ENCODE peak calls at places on chromosomes 6 and 20, in seven cellular contexts. H, A, P, J, C, K and R are unnamed samples.

GRCh38 chr20:49775229-49775693 is 37.4 kb upstream of the SLC9A8 start:
- DNase-seq in P (peak; percentile 74), J (peak; percentile 89), K (peak; percentile 86), C (peak; percentile 83), A (peak; percentile 69), H (peak; percentile 19), R (no peak)

GRCh38 chr20:63775096-63775978 is 35.8 kb downstream of the SLC2A4RG start:
- DNase-seq in C (peak; percentile 46), K (peak; percentile 53), H (peak; percentile 95), A (no peak), P (no peak), J (no peak), R (no peak)

GRCh38 chr6:19988555-19988954 is 151.4 kb downstream of the ID4 start:
- DNase-seq in H (peak; percentile 68), K (peak; percentile 36), J (peak; percentile 17), C (peak; percentile 17), A (peak; percentile 26), P (no peak), R (no peak)

GRCh38 chr6:134683783-134684765 is 265.8 kb downstream of the ALDH8A1 start:
- DNase-seq in J (no peak), H (no peak), C (peak; percentile 53), P (no peak), A (peak; percentile 49), K (peak; percentile 55), R (no peak)

GRCh38 chr20:52312131-52312729 is 120.7 kb upstream of the ZFP64 start:
- DNase-seq in K (peak; percentile 79), P (no peak), H (peak; percentile 76), J (peak; percentile 67), C (peak; percentile 53), A (peak; percentile 62), R (peak; percentile 7)

GRCh38 chr6:128139519-128139918 is 238.7 kb upstream of the THEMIS start:
- DNase-seq in C (peak; percentile 72), K (peak; percentile 58), A (peak; percentile 72), H (no peak), J (no peak), P (no peak), R (no peak)

GRCh38 chr20:51076841-51077543 is 54.1 kb upstream of the KCNG1 start:
- DNase-seq in P (no peak), K (no peak), C (no peak), A (no peak), H (no peak), J (no peak), R (no peak)

GRCh38 chr20:60857708-60858107 is 394.4 kb upstream of the CDH4 start:
- DNase-seq in K (peak; percentile 1), J (no peak), A (peak; percentile 34), H (no peak), P (no peak), C (peak; percentile 66), R (peak; percentile 4)

GRCh38 chr6:165653196-165653595 is 9.8 kb downstream of the PDE10A start:
- DNase-seq in C (peak; percentile 44), K (no peak), A (no peak), J (no peak), P (no peak), H (no peak), R (no peak)

GRCh38 chr6:134503542-134504281 is 185.8 kb upstream of the SGK1 start:
- DNase-seq in P (no peak), A (peak; percentile 88), J (no peak), H (no peak), K (peak; percentile 16), C (peak; percentile 39), R (no peak)

DNA sequence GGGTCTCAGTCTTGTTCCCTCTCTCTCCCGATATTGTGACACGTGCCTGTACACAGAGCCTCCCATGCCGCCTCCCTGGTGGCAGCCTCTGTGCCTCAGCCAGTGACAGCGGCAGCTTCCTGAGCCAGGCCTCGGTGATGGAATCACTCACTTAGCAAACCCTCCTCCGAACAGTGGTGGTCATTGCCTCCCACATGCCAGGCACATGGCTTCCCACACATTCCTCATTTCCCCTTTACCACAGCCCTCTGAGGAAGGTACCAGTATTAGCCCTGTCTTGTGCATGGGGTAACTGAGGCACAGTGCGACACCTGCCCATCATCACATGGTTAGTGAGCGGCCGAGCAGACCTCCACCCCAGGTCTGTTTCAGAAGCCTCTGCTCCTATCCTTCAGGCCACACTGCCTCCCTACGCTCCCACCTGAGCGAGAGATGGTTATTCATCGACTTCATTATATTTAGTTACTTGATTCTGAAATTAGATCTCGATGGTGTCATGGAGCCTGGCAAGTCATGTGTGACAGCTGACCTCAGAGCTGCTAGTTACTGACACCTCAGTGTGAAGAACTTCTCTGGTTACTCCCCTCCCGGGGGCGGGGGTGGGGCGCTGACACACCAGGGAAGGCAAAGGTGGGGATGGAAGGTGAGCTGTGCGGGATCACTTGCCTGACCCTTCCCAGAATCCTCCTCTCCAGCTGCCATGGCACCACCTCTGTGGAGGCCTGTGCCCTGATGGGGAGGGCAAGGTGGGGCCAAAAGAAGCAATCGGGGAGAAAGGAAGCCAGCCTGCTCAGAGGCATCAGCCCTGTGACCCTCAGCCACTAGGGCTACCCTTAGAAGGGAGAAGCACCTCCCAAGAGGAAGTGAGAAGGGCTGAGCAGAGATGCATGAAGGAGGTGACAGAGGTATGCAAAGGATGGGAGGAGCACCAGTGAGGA is 17.9 kb downstream of the MDGA1 start:
- DNase-seq in K (no peak), A (peak; percentile 51), J (no peak), P (no peak), C (no peak), H (no peak), R (no peak)
- TF ChIP-seq CTCF in K (no peak), A (no peak), J (no peak), P (no peak), C (no peak), H (no peak), R (no peak)

GRCh38 chr20:12775041-12775440 is 233.7 kb upstream of the SPTLC3 start:
- DNase-seq in H (no peak), C (no peak), P (no peak), J (no peak), K (no peak), A (no peak), R (no peak)
- TF ChIP-seq CTCF in H (no peak), C (no peak), P (no peak), J (no peak), K (no peak), A (no peak), R (no peak)

GRCh38 chr6:56757585-56757984 is 114.9 kb upstream of the DST start:
- DNase-seq in K (peak; percentile 87), A (peak; percentile 62), C (peak; percentile 58), J (peak; percentile 54), H (peak; percentile 55), P (no peak), R (no peak)
- TF ChIP-seq CTCF in K (peak; percentile 80), A (peak; percentile 71), C (peak; percentile 31), J (peak; percentile 60), H (peak; percentile 54), P (peak; percentile 57), R (peak; percentile 14)

DNA sequence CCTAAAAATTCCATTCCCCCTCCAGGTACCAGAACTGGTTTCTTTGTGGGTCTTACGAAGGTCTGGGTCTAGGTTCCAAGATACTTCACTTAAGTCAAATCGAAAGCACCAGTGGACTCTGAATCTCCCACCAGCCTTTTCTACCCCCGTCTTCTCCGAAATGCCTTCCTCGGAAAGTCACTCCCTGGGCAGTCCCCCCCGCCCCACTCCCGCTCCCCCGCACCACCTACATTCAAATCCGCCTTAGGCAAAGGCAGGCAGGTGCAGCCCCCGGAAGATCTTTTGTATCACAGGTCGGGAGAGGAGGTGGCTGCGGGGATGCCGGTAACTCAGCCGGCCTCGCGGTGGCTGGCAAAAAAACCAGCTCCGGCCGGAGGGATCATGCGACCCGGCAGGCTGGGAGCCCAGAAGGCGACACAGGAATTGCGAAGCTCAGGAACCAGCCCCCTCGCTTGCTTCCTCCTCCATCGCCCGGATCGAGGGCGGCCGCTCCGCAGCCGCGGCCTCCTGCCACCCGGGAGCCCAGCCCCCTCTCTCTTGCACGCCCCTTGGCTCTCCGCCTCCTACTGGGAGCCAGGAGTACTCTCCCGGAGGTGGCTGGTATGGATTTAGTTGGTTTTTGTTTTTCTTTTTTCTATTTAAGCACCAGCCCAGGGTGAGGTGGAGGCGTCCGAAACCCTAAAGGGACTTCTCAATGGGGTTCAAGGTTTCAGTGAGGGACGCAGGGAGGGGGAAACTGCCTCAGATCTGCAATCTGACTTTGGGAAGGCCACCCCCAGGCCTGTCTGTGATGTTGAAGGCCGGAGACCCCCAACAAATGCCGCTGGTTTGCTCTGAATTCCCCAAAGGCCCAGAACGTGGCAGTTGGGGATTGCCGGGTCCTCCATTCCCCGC is at the start of gene BCL2L1:
- DNase-seq in C (peak; percentile 79), A (peak; percentile 74), J (peak; percentile 96), K (peak; percentile 89), P (peak; percentile 88), H (peak; percentile 92), R (no peak)
- TF ChIP-seq CTCF in C (peak; percentile 80), A (peak; percentile 89), J (peak; percentile 94), K (peak; percentile 88), P (peak; percentile 67), H (peak; percentile 61), R (peak; percentile 83)

GRCh38 chr6:169287675-169288074 is 34.0 kb upstream of the THBS2 start:
- DNase-seq in P (no peak), H (no peak), C (no peak), K (no peak), A (no peak), J (no peak), R (no peak)
- TF ChIP-seq CTCF in P (no peak), H (no peak), C (no peak), K (peak; percentile 27), A (no peak), J (no peak), R (no peak)

GRCh38 chr6:6583836-6584235 is 4.7 kb upstream of the LY86 start:
- DNase-seq in J (no peak), K (no peak), C (no peak), H (no peak), A (no peak), P (no peak), R (no peak)

GRCh38 chr6:6582111-6582510 is 6.4 kb upstream of the LY86 start:
- DNase-seq in K (no peak), J (no peak), C (no peak), A (no peak), P (no peak), H (no peak), R (no peak)

GRCh38 chr6:6585003-6585311 is 3.6 kb upstream of the LY86 start:
- DNase-seq in J (no peak), A (no peak), C (no peak), H (no peak), P (no peak), K (no peak), R (no peak)

GRCh38 chr6:6586167-6586566 is 2.4 kb upstream of the LY86 start:
- DNase-seq in A (no peak), H (no peak), P (no peak), K (no peak), J (no peak), C (no peak), R (no peak)

GRCh38 chr6:6584310-6585002 is 4.1 kb upstream of the LY86 start:
- DNase-seq in H (no peak), P (no peak), J (no peak), C (no peak), A (no peak), K (no peak), R (no peak)
- TF ChIP-seq CTCF in H (no peak), P (peak; percentile 16), J (no peak), C (no peak), A (no peak), K (no peak), R (no peak)